ENCODE peak calls at places on chromosomes 11 and 22, in five cellular contexts. Q is sigmoid colon, E is uterus, X is breast epithelium, B is body of pancreas. A is an unnamed sample.

GRCh38 chr11:2892215-2893020 is 6.8 kb upstream of the CDKN1C start:
- DNase-seq in Q (peak; percentile 83), E (peak; percentile 60), X (no peak), B (no peak), A (peak; percentile 59)

GRCh38 chr22:44399196-44399837 is 86.6 kb upstream of the SHISAL1 start:
- DNase-seq in Q (no peak), E (peak; percentile 5), X (peak; percentile 19), B (peak; percentile 3), A (no peak)

GRCh38 chr11:5196067-5196466 is 4.4 kb downstream of the OR51V1 start:
- DNase-seq in Q (no peak), E (no peak), X (no peak), B (no peak), A (no peak)

GRCh38 chr11:91396243-91397133 is 828.1 kb upstream of the FAT3 start:
- DNase-seq in Q (no peak), E (no peak), X (no peak), B (no peak), A (no peak)

GRCh38 chr11:133894956-133895549 is 49.7 kb upstream of the SPATA19 start:
- DNase-seq in Q (peak; percentile 54), E (no peak), X (no peak), B (no peak), A (peak; percentile 54)

GRCh38 chr22:39283312-39284141 is 35.9 kb downstream of the RPL3 start:
- DNase-seq in Q (no peak), E (peak; percentile 43), X (peak; percentile 87), B (no peak), A (no peak)

GRCh38 chr11:87743002-87743401 is 432.2 kb downstream of the RAB38 start:
- DNase-seq in Q (no peak), E (no peak), X (no peak), B (no peak), A (no peak)

GRCh38 chr11:68741536-68741935 is 9.8 kb downstream of the TESMIN start:
- DNase-seq in Q (no peak), E (no peak), X (no peak), B (no peak), A (no peak)

GRCh38 chr11:93537767-93538261 is 5.4 kb downstream of the SMCO4 start:
- DNase-seq in Q (no peak), E (peak; percentile 51), X (no peak), B (no peak), A (no peak)

GRCh38 chr11:90496722-90497121 is 273.9 kb upstream of the CHORDC1 start:
- DNase-seq in Q (no peak), E (no peak), X (no peak), B (no peak), A (no peak)

GRCh38 chr11:76776472-76776871 is 6.7 kb upstream of the TSKU start:
- DNase-seq in Q (no peak), E (no peak), X (no peak), B (no peak), A (no peak)

GRCh38 chr22:29727248-29727551 is 7.4 kb downstream of the CABP7 start:
- DNase-seq in Q (no peak), E (peak; percentile 49), X (no peak), B (peak; percentile 39), A (peak; percentile 79)

GRCh38 chr11:113475160-113475761 is at the start of gene DRD2:
- DNase-seq in Q (no peak), E (no peak), X (no peak), B (no peak), A (no peak)

GRCh38 chr11:44913502-44913901 is 37.2 kb downstream of the TP53I11 start:
- DNase-seq in Q (no peak), E (no peak), X (no peak), B (no peak), A (no peak)

GRCh38 chr22:22408731-22409696 is 99.5 kb downstream of the ZNF280B start:
- DNase-seq in Q (no peak), E (no peak), X (no peak), B (peak; percentile 22), A (no peak)

GRCh38 chr22:24516301-24516737 is 21.2 kb downstream of the UPB1 start:
- DNase-seq in Q (no peak), E (no peak), X (no peak), B (no peak), A (no peak)

GRCh38 chr11:70636659-70637058 is 238.3 kb downstream of the CTTN start:
- DNase-seq in Q (no peak), E (no peak), X (no peak), B (no peak), A (no peak)

GRCh38 chr11:68312117-68312779 is at the start of gene LRP5:
- DNase-seq in Q (peak; percentile 69), E (no peak), X (no peak), B (no peak), A (no peak)

GRCh38 chr11:56396047-56396446 is 16.4 kb upstream of the OR5AL1 start:
- DNase-seq in Q (no peak), E (no peak), X (no peak), B (no peak), A (no peak)

GRCh38 chr11:96113100-96113710 is 189.3 kb upstream of the MTMR2 start:
- DNase-seq in Q (no peak), E (no peak), X (no peak), B (no peak), A (no peak)

GRCh38 chr22:27867958-27868737 is 50.9 kb downstream of the PITPNB start:
- DNase-seq in Q (no peak), E (no peak), X (no peak), B (no peak), A (no peak)

GRCh38 chr11:86814775-86815174 is 14.4 kb downstream of the PRSS23 start:
- DNase-seq in Q (no peak), E (no peak), X (no peak), B (no peak), A (no peak)

GRCh38 chr22:32841175-32841574 is 39.7 kb downstream of the TIMP3 start:
- DNase-seq in Q (no peak), E (no peak), X (no peak), B (no peak), A (no peak)

GRCh38 chr22:23325183-23325582 is 144.9 kb downstream of the BCR start:
- DNase-seq in Q (no peak), E (no peak), X (no peak), B (no peak), A (no peak)

GRCh38 chr11:79228417-79228755 is 212.4 kb downstream of the TENM4 start:
- DNase-seq in Q (no peak), E (no peak), X (no peak), B (no peak), A (no peak)
- TF ChIP-seq POLR2A in Q (no peak), E (no peak), X (no peak), B (no peak), A (no peak)

GRCh38 chr11:126327280-126328000 is 23.6 kb downstream of the DCPS start:
- DNase-seq in Q (no peak), E (no peak), X (no peak), B (no peak), A (no peak)
- TF ChIP-seq POLR2A in Q (no peak), E (no peak), X (no peak), B (no peak), A (no peak)

DNA sequence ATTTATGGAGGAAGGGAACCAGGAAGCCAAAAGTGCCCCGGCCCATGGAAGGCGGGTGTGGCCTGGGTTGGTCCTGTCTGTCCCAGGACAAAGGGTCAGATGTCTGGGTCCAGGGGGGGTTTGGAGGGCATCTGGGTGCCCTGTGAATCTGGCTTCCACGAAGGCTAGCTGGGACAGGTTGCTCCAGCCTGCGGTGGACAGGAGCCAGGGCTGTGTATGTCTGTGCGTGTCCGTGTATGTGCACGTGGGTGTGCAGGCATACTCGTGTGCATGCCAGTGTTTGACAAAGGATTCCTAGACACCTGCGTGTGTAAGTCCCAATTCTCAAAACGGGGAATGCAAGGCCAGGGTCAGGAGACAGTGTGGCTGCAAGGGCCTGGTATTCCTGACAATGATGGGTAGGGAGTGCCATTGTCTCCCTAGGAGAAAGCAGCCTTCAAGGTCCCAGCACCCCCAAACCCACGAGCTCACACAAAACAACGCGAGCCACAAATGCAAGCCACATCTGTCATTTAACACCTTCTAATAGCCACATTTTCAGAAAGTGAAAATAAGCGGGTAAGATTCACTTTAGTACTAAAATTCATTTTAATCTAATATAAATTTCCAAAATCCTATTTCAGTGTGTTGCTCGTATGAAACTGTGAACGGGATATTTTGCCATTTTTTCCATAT is 78.4 kb upstream of the WNT7B start:
- DNase-seq in Q (peak; percentile 83), E (peak; percentile 47), X (peak; percentile 67), B (peak; percentile 61), A (no peak)
- TF ChIP-seq POLR2A in Q (no peak), E (no peak), X (no peak), B (no peak), A (no peak)

GRCh38 chr11:101913631-101914030 is 1.2 kb upstream of the CEP126 start:
- DNase-seq in Q (no peak), E (no peak), X (no peak), B (no peak), A (no peak)

GRCh38 chr11:101915811-101916291 is 471 bp downstream of the ANGPTL5 start:
- DNase-seq in Q (no peak), E (no peak), X (no peak), B (no peak), A (no peak)

GRCh38 chr11:101916422-101916821 is at the start of gene ANGPTL5:
- DNase-seq in Q (no peak), E (no peak), X (no peak), B (no peak), A (no peak)

GRCh38 chr11:101914349-101914736 is 467 bp upstream of the CEP126 start:
- DNase-seq in Q (no peak), E (no peak), X (no peak), B (no peak), A (no peak)

GRCh38 chr11:101914737-101915426 is at the start of gene CEP126:
- DNase-seq in Q (peak; percentile 97), E (peak; percentile 95), X (peak; percentile 92), B (peak; percentile 90), A (peak; percentile 97)
- TF ChIP-seq POLR2A in Q (peak; percentile 17), E (peak; percentile 63), X (peak; percentile 34), B (peak; percentile 48), A (no peak)

A was measured in H1.